ENCODE peak calls at places on chromosomes 2 and 18, in six cellular contexts. One of them, this sample, is unnamed.

GRCh38 chr2:72988726-72989273 is 71.5 kb downstream of the EMX1 start:
- DNase-seq in right lobe of liver: peak; percentile 38
- DNase-seq in CD8-positive, alpha-beta memory T cell: no peak
- DNase-seq in left ventricle myocardium inferior: no peak
- DNase-seq in endothelial cell of umbilical vein: no peak
- DNase-seq in GM23338: no peak
- DNase-seq in this sample: peak; percentile 34

GRCh38 chr2:127173073-127173472 is 47.0 kb downstream of the CYP27C1 start:
- DNase-seq in GM23338: no peak
- DNase-seq in right lobe of liver: no peak
- DNase-seq in CD8-positive, alpha-beta memory T cell: no peak
- DNase-seq in endothelial cell of umbilical vein: peak; percentile 33
- DNase-seq in left ventricle myocardium inferior: peak; percentile 34
- DNase-seq in this sample: no peak

GRCh38 chr2:241125626-241126025 is 23.5 kb upstream of the MTERF4 start:
- DNase-seq in left ventricle myocardium inferior: no peak
- DNase-seq in endothelial cell of umbilical vein: no peak
- DNase-seq in CD8-positive, alpha-beta memory T cell: no peak
- DNase-seq in right lobe of liver: no peak
- DNase-seq in GM23338: no peak
- DNase-seq in this sample: no peak

GRCh38 chr2:232613538-232614134 is 19.8 kb upstream of the EFHD1 start:
- DNase-seq in endothelial cell of umbilical vein: no peak
- DNase-seq in CD8-positive, alpha-beta memory T cell: no peak
- DNase-seq in GM23338: no peak
- DNase-seq in left ventricle myocardium inferior: no peak
- DNase-seq in right lobe of liver: no peak
- DNase-seq in this sample: no peak

GRCh38 chr2:9488583-9489547 is 14.5 kb downstream of the IAH1 start:
- DNase-seq in GM23338: no peak
- DNase-seq in left ventricle myocardium inferior: no peak
- DNase-seq in CD8-positive, alpha-beta memory T cell: no peak
- DNase-seq in endothelial cell of umbilical vein: no peak
- DNase-seq in right lobe of liver: no peak
- DNase-seq in this sample: no peak

GRCh38 chr18:9280854-9281253 is 53.7 kb upstream of the TWSG1 start:
- DNase-seq in endothelial cell of umbilical vein: no peak
- DNase-seq in GM23338: no peak
- DNase-seq in left ventricle myocardium inferior: no peak
- DNase-seq in CD8-positive, alpha-beta memory T cell: no peak
- DNase-seq in right lobe of liver: no peak
- DNase-seq in this sample: no peak

GRCh38 chr2:128833628-128834027 is 515.0 kb upstream of the HS6ST1 start:
- DNase-seq in GM23338: no peak
- DNase-seq in CD8-positive, alpha-beta memory T cell: no peak
- DNase-seq in endothelial cell of umbilical vein: no peak
- DNase-seq in right lobe of liver: no peak
- DNase-seq in left ventricle myocardium inferior: no peak
- DNase-seq in this sample: no peak

GRCh38 chr2:105427485-105427884 is 28.6 kb upstream of the FHL2 start:
- DNase-seq in GM23338: peak; percentile 48
- DNase-seq in CD8-positive, alpha-beta memory T cell: no peak
- DNase-seq in endothelial cell of umbilical vein: no peak
- DNase-seq in right lobe of liver: no peak
- DNase-seq in left ventricle myocardium inferior: no peak
- DNase-seq in this sample: no peak

GRCh38 chr2:27049422-27050280 is 1.8 kb upstream of the AGBL5 start:
- DNase-seq in right lobe of liver: peak; percentile 62
- DNase-seq in GM23338: peak; percentile 37
- DNase-seq in endothelial cell of umbilical vein: no peak
- DNase-seq in left ventricle myocardium inferior: no peak
- DNase-seq in CD8-positive, alpha-beta memory T cell: peak; percentile 63
- DNase-seq in this sample: peak; percentile 86

GRCh38 chr2:38079111-38080052 is 3.4 kb upstream of the CYP1B1 start:
- DNase-seq in CD8-positive, alpha-beta memory T cell: no peak
- DNase-seq in left ventricle myocardium inferior: no peak
- DNase-seq in GM23338: peak; percentile 75
- DNase-seq in right lobe of liver: no peak
- DNase-seq in endothelial cell of umbilical vein: no peak
- DNase-seq in this sample: peak; percentile 47

GRCh38 chr2:102147935-102148334 is 5.4 kb downstream of the IL1R1 start:
- DNase-seq in left ventricle myocardium inferior: no peak
- DNase-seq in CD8-positive, alpha-beta memory T cell: no peak
- DNase-seq in endothelial cell of umbilical vein: no peak
- DNase-seq in right lobe of liver: no peak
- DNase-seq in GM23338: no peak
- DNase-seq in this sample: no peak

GRCh38 chr2:121565389-121566250 is 34.9 kb downstream of the RNU4ATAC start:
- DNase-seq in GM23338: no peak
- DNase-seq in endothelial cell of umbilical vein: no peak
- DNase-seq in CD8-positive, alpha-beta memory T cell: no peak
- DNase-seq in left ventricle myocardium inferior: no peak
- DNase-seq in right lobe of liver: no peak
- DNase-seq in this sample: no peak

GRCh38 chr2:220227272-220227920 is 600.0 kb downstream of the SLC4A3 start:
- DNase-seq in endothelial cell of umbilical vein: no peak
- DNase-seq in left ventricle myocardium inferior: no peak
- DNase-seq in CD8-positive, alpha-beta memory T cell: no peak
- DNase-seq in GM23338: no peak
- DNase-seq in right lobe of liver: no peak
- DNase-seq in this sample: no peak

GRCh38 chr2:191635333-191636234 is 42.4 kb upstream of the NABP1 start:
- DNase-seq in right lobe of liver: no peak
- DNase-seq in endothelial cell of umbilical vein: no peak
- DNase-seq in CD8-positive, alpha-beta memory T cell: no peak
- DNase-seq in left ventricle myocardium inferior: no peak
- DNase-seq in GM23338: no peak
- DNase-seq in this sample: no peak

GRCh38 chr2:41024806-41025205 is 572.9 kb upstream of the SLC8A1 start:
- DNase-seq in left ventricle myocardium inferior: no peak
- DNase-seq in GM23338: no peak
- DNase-seq in CD8-positive, alpha-beta memory T cell: no peak
- DNase-seq in endothelial cell of umbilical vein: no peak
- DNase-seq in right lobe of liver: no peak
- DNase-seq in this sample: no peak

DNA sequence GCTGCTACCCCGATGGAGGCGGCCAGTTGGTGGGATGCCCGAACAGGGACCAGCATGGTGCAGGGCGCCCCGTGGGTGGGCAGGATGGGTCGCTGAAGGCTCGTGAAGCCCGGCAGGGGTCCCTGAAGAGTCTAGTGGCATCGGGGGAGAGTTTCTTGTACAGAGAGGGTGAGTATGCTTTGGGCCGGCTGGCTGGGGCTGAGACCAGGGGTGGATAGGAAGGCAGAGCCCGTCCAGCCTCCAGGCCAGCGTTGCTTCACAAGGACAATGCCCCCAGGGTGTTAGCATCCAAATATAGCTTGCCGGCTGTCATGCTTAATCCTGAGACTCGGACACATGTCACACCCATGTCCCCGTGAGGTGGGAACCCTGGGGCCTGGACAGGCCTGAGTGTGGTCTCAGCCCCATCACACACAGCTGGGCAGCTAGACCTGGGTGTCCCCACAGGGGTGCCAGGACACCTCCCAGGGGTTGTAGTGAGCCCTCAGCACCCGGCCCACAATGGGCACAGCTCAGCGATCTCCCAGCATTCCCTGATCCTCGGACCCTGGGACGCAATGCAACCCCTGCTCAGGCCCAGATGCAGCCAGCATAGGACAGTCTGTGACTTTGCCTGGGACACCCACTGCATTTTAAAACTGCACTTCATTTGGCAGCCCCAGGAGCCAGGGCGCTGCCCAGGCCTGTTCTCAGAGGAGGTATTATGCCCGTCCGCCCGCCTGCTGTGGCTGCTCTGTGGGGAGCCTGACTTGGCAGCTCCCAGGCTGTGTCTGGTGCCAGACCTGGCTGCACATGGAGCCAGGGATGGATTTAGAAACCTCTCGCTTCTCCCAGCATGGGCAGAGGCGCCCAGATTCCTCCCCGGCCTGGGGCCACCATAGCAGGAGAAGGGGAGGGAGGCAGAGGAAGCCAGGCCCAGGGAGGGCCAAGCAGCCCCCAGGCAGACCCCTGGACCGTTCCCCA is 36.4 kb downstream of the RAMP1 start:
- DNase-seq in GM23338: no peak
- DNase-seq in right lobe of liver: no peak
- DNase-seq in CD8-positive, alpha-beta memory T cell: no peak
- DNase-seq in endothelial cell of umbilical vein: no peak
- DNase-seq in left ventricle myocardium inferior: peak; percentile 74
- DNase-seq in this sample: peak; percentile 89
- H3K4me1 ChIP-seq in GM23338: no peaks in the 10 kb centered on the region
- H3K4me1 ChIP-seq in right lobe of liver: no peaks in the 10 kb centered on the region
- H3K4me1 ChIP-seq in CD8-positive, alpha-beta memory T cell: peaks cover 32% of the 10 kb centered on the region
- H3K4me1 ChIP-seq in endothelial cell of umbilical vein: peaks cover 6% of the 10 kb centered on the region
- H3K4me1 ChIP-seq in left ventricle myocardium inferior: peaks cover 74% of the 10 kb centered on the region
- H3K4me1 ChIP-seq in this sample: peaks cover 5% of the 10 kb centered on the region

GRCh38 chr2:143740431-143740830 is 611.2 kb downstream of the ARHGAP15 start:
- DNase-seq in GM23338: no peak
- DNase-seq in CD8-positive, alpha-beta memory T cell: no peak
- DNase-seq in left ventricle myocardium inferior: no peak
- DNase-seq in right lobe of liver: no peak
- DNase-seq in endothelial cell of umbilical vein: no peak
- DNase-seq in this sample: no peak
- H3K27ac ChIP-seq in GM23338: no peak overlapping the region
- H3K27ac ChIP-seq in CD8-positive, alpha-beta memory T cell: no peak overlapping the region
- H3K27ac ChIP-seq in left ventricle myocardium inferior: no peak overlapping the region
- H3K27ac ChIP-seq in right lobe of liver: no peak overlapping the region
- H3K27ac ChIP-seq in endothelial cell of umbilical vein: no peak overlapping the region
- H3K27ac ChIP-seq in this sample: no peak overlapping the region

DNA sequence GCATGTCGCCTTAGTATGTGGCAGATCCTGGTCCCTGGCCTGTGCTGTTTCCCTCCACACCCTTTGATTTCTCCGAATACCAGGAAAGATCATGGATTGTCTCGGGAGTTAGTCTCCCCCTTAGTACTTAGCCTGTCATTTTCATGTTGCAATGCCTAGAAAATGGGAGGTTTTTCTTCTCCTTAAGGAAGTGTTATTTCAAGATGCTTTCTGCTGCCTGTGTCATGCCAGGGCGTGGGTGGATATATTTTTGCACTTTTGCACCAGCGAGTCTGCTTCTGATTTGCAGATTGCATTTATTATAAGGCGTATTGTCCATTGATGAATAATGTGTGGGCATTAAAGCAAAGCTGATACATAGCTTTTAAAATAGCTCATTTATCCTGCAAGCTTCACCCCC is 223.5 kb downstream of the NEDD4L start:
- DNase-seq in right lobe of liver: no peak
- DNase-seq in CD8-positive, alpha-beta memory T cell: no peak
- DNase-seq in endothelial cell of umbilical vein: no peak
- DNase-seq in left ventricle myocardium inferior: no peak
- DNase-seq in GM23338: no peak
- DNase-seq in this sample: no peak
- H3K4me1 ChIP-seq in right lobe of liver: no peaks in the 10 kb centered on the region
- H3K4me1 ChIP-seq in CD8-positive, alpha-beta memory T cell: peaks cover 4% of the 10 kb centered on the region
- H3K4me1 ChIP-seq in endothelial cell of umbilical vein: peaks cover 37% of the 10 kb centered on the region
- H3K4me1 ChIP-seq in left ventricle myocardium inferior: peaks cover 82% of the 10 kb centered on the region
- H3K4me1 ChIP-seq in GM23338: peaks cover 20% of the 10 kb centered on the region
- H3K4me1 ChIP-seq in this sample: no peaks in the 10 kb centered on the region

DNA sequence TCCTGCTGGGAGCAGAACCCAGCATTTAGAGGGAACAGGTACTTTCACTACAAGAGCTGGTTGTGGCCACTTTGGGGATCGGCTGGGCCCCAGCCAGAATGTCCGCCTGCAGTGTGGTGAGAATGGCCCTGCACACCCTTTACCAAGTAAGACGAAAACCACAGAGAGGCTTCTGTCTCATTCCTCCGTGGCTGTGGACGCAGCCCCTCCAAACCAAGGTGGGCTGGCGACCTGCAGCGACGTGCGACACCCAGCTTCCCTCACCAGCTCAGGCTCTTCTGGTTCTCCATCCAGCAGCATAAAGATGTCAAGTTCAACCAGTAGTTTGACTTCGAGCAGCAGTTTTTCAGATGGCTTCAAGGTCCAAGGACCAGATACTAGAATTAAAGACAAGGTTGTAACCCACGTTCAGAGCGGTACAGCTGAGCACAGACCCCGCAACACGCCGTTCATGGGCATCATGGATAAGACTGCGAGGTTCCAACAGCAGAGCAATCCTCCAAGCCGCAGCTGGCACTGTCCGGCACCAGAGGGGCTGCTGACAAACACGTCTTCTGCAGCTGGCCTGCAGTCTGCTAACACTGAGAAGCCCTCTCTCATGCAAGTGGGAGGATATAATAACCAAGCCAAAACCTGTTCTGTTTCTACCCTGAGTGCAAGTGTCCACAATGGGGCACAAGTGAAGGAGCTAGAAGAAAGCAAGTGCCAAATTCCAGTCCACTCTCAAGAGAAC is 56.2 kb downstream of the WDSUB1 start:
- DNase-seq in left ventricle myocardium inferior: no peak
- DNase-seq in right lobe of liver: no peak
- DNase-seq in endothelial cell of umbilical vein: no peak
- DNase-seq in CD8-positive, alpha-beta memory T cell: no peak
- DNase-seq in GM23338: no peak
- DNase-seq in this sample: no peak
- H3K27ac ChIP-seq in left ventricle myocardium inferior: peak overlapping the region; percentile 79
- H3K27ac ChIP-seq in right lobe of liver: no peak overlapping the region
- H3K27ac ChIP-seq in endothelial cell of umbilical vein: no peak overlapping the region
- H3K27ac ChIP-seq in CD8-positive, alpha-beta memory T cell: no peak overlapping the region
- H3K27ac ChIP-seq in GM23338: no peak overlapping the region
- H3K27ac ChIP-seq in this sample: no peak overlapping the region